ENCODE peak calls at places on chromosomes 12 and 14, in four cellular contexts. One of them, this sample, is unnamed.

GRCh38 chr12:108734200-108734906 is 3.0 kb upstream of the CORO1C start:
- DNase-seq in K562: peak; percentile 35
- DNase-seq in astrocyte: peak; percentile 94
- DNase-seq in mammary epithelial cell: peak; percentile 97
- DNase-seq in this sample: peak; percentile 96

GRCh38 chr12:117387832-117388231 is 26.4 kb upstream of the NOS1 start:
- DNase-seq in K562: no peak
- DNase-seq in astrocyte: no peak
- DNase-seq in mammary epithelial cell: no peak
- DNase-seq in this sample: no peak

GRCh38 chr12:62933871-62934798 is 815 bp downstream of the PPM1H start:
- DNase-seq in K562: peak; percentile 54
- DNase-seq in mammary epithelial cell: peak; percentile 19
- DNase-seq in astrocyte: peak; percentile 8
- DNase-seq in this sample: peak; percentile 9

GRCh38 chr14:72169521-72169920 is 237.3 kb downstream of the RGS6 start:
- DNase-seq in astrocyte: no peak
- DNase-seq in mammary epithelial cell: no peak
- DNase-seq in K562: peak; percentile 18
- DNase-seq in this sample: no peak

GRCh38 chr12:49521391-49521790 is 17.4 kb upstream of the KCNH3 start:
- DNase-seq in astrocyte: no peak
- DNase-seq in mammary epithelial cell: no peak
- DNase-seq in K562: no peak
- DNase-seq in this sample: no peak

GRCh38 chr12:61385771-61386170 is 874.4 kb upstream of the USP15 start:
- DNase-seq in K562: no peak
- DNase-seq in astrocyte: no peak
- DNase-seq in mammary epithelial cell: peak; percentile 68
- DNase-seq in this sample: peak; percentile 54

GRCh38 chr14:62126885-62127478 is 364.8 kb downstream of the SNAPC1 start:
- DNase-seq in mammary epithelial cell: peak; percentile 43
- DNase-seq in K562: peak; percentile 35
- DNase-seq in astrocyte: peak; percentile 23
- DNase-seq in this sample: peak; percentile 41

GRCh38 chr12:62827042-62827441 is 107.9 kb downstream of the PPM1H start:
- DNase-seq in astrocyte: no peak
- DNase-seq in K562: peak; percentile 17
- DNase-seq in mammary epithelial cell: no peak
- DNase-seq in this sample: no peak

GRCh38 chr12:80848858-80849257 is 88.9 kb downstream of the LIN7A start:
- DNase-seq in astrocyte: peak; percentile 32
- DNase-seq in K562: no peak
- DNase-seq in mammary epithelial cell: no peak
- DNase-seq in this sample: peak; percentile 42

GRCh38 chr14:73775339-73776193 is 61.4 kb upstream of the PNMA1 start:
- DNase-seq in mammary epithelial cell: no peak
- DNase-seq in astrocyte: no peak
- DNase-seq in K562: no peak
- DNase-seq in this sample: no peak

GRCh38 chr12:120103044-120103338 is 13.6 kb downstream of the RAB35 start:
- DNase-seq in K562: no peak
- DNase-seq in mammary epithelial cell: no peak
- DNase-seq in astrocyte: no peak
- DNase-seq in this sample: no peak

GRCh38 chr12:51028811-51029146 is 2.6 kb upstream of the SLC11A2 start:
- DNase-seq in mammary epithelial cell: peak; percentile 53
- DNase-seq in astrocyte: no peak
- DNase-seq in K562: no peak
- DNase-seq in this sample: no peak

GRCh38 chr14:90538716-90539495 is 142.1 kb downstream of the CALM1 start:
- DNase-seq in astrocyte: no peak
- DNase-seq in mammary epithelial cell: no peak
- DNase-seq in K562: no peak
- DNase-seq in this sample: no peak

GRCh38 chr14:61478971-61479473 is 157.6 kb downstream of the PRKCH start:
- DNase-seq in astrocyte: no peak
- DNase-seq in mammary epithelial cell: no peak
- DNase-seq in K562: no peak
- DNase-seq in this sample: no peak

GRCh38 chr14:23365353-23366162 is 586 bp upstream of the EFS start:
- DNase-seq in astrocyte: peak; percentile 10
- DNase-seq in mammary epithelial cell: no peak
- DNase-seq in K562: no peak
- DNase-seq in this sample: peak; percentile 29

GRCh38 chr14:94407906-94408305 is 19.5 kb upstream of the SERPINA1 start:
- DNase-seq in astrocyte: peak; percentile 54
- DNase-seq in K562: no peak
- DNase-seq in mammary epithelial cell: no peak
- DNase-seq in this sample: no peak

GRCh38 chr12:39619316-39619659 is 315 bp downstream of the ABCD2 start:
- DNase-seq in mammary epithelial cell: no peak
- DNase-seq in K562: no peak
- DNase-seq in astrocyte: no peak
- DNase-seq in this sample: no peak

GRCh38 chr12:114935658-114936057 is 251.7 kb upstream of the TBX3 start:
- DNase-seq in K562: no peak
- DNase-seq in mammary epithelial cell: no peak
- DNase-seq in astrocyte: no peak
- DNase-seq in this sample: no peak

GRCh38 chr12:53862831-53863230 is 75.8 kb upstream of the HOXC13 start:
- DNase-seq in astrocyte: no peak
- DNase-seq in K562: no peak
- DNase-seq in mammary epithelial cell: peak; percentile 69
- DNase-seq in this sample: no peak

GRCh38 chr12:46628176-46628575 is 197.6 kb downstream of the SLC38A4 start:
- DNase-seq in mammary epithelial cell: no peak
- DNase-seq in astrocyte: no peak
- DNase-seq in K562: no peak
- DNase-seq in this sample: no peak

DNA sequence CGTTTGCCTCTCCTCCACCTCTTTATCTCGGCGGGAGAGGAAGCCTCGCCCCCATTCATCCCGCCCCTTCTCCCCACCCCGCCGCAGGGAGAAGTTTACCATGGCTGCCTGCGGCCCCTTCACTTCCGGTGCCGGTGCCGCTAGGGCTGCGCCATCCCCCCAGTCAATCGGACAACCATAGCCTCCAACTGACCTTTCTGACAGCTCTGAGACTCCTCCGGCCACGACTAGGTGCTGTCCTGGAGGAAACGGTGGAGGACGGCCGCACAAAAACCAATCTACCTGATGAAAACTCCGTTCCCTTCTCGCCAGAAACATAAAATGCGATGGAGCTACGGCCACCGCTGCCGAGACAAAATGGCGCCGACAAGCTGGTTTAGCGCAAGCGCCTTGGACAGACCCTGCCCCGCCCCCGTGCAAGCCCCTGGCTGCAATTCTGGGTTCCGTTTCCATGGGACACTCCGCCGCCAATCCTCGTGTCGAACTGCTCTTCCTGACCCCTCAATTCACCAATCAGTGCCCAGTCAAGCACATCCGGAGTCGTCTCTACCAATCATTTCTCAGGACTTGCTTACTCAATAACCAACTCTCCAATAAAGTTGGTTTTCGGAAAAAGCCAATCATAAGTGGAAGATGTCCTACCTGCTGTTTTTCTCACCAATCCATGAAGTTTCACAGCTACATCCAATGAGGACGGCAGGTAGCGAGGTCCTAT is 436 bp upstream of the ARID4A start:
- DNase-seq in K562: peak; percentile 96
- DNase-seq in mammary epithelial cell: peak; percentile 100
- DNase-seq in astrocyte: peak; percentile 100
- DNase-seq in this sample: peak; percentile 100
- TF ChIP-seq EZH2 in K562: peak; percentile 100
- TF ChIP-seq EZH2 in mammary epithelial cell: peak; percentile 99
- TF ChIP-seq EZH2 in astrocyte: peak; percentile 100
- TF ChIP-seq EZH2 in this sample: peak; percentile 98

DNA sequence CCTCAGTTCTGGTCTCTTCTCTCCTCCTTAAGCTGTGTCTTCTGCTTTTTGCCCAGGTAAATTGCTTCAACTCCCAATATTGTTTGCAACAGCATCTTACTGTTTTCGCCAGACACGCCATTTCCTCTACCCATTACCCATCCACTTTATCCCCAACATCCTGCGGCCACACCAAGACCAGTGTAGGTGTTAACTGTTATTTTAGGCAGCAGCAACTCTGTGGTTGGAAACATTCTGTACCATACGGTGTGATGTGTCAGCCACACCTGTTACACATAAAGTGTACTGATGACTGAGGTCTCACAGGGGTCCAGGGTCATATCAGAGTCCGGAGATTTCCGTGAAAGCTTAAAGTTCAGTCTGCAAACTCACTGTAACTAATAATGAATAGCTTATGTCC is 21.8 kb upstream of the KLRD1 start:
- DNase-seq in mammary epithelial cell: no peak
- DNase-seq in K562: no peak
- DNase-seq in astrocyte: no peak
- DNase-seq in this sample: no peak
- H3K27ac ChIP-seq in mammary epithelial cell: no peak overlapping the region
- H3K27ac ChIP-seq in K562: no peak overlapping the region
- H3K27ac ChIP-seq in astrocyte: no peak overlapping the region
- H3K27ac ChIP-seq in this sample: no peak overlapping the region

DNA sequence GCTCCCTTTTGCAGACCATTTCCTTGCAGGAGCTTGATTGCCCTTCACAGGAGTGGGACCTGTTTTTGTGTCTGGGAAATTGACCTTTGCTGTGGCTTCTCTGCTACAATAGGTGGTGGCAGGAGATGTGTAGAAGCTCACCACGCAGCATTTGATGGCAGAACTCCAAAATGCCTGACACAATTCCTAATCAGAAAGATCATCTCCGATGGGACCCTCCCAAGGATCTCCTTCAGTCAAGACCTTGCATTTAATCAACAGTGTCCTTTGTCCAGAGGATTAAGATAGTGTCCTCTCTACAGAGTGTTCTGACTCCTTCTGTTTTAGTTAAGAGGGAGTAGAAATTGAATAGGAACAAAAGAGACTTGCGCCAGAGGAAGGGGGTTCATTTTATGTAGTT is 83.6 kb upstream of the DDHD1 start:
- DNase-seq in K562: no peak
- DNase-seq in mammary epithelial cell: no peak
- DNase-seq in astrocyte: no peak
- DNase-seq in this sample: no peak
- H3K4me1 ChIP-seq in K562: no peaks in the 10 kb centered on the region
- H3K4me1 ChIP-seq in mammary epithelial cell: no peaks in the 10 kb centered on the region
- H3K4me1 ChIP-seq in astrocyte: no peaks in the 10 kb centered on the region
- H3K4me1 ChIP-seq in this sample: no peaks in the 10 kb centered on the region

GRCh38 chr12:96241484-96242256 is 47.5 kb downstream of the ELK3 start:
- DNase-seq in K562: no peak
- DNase-seq in mammary epithelial cell: no peak
- DNase-seq in astrocyte: peak; percentile 79
- DNase-seq in this sample: peak; percentile 80

GRCh38 chr12:96240656-96241055 is 46.5 kb downstream of the ELK3 start:
- DNase-seq in mammary epithelial cell: no peak
- DNase-seq in astrocyte: peak; percentile 65
- DNase-seq in K562: no peak
- DNase-seq in this sample: no peak

GRCh38 chr12:96238336-96239031 is 44.3 kb downstream of the ELK3 start:
- DNase-seq in K562: no peak
- DNase-seq in mammary epithelial cell: no peak
- DNase-seq in astrocyte: no peak
- DNase-seq in this sample: no peak

GRCh38 chr12:96240251-96240650 is 46.1 kb downstream of the ELK3 start:
- DNase-seq in K562: no peak
- DNase-seq in mammary epithelial cell: no peak
- DNase-seq in astrocyte: no peak
- DNase-seq in this sample: no peak

GRCh38 chr12:96239711-96240234 is 45.6 kb downstream of the ELK3 start:
- DNase-seq in K562: no peak
- DNase-seq in mammary epithelial cell: no peak
- DNase-seq in astrocyte: no peak
- DNase-seq in this sample: no peak
- TF ChIP-seq EZH2 in K562: no peak
- TF ChIP-seq EZH2 in mammary epithelial cell: no peak
- TF ChIP-seq EZH2 in astrocyte: no peak
- TF ChIP-seq EZH2 in this sample: no peak

This sample was measured in fibroblast of lung.